ENCODE peak calls at places on chromosomes 11 and 22, in ten cellular contexts. S is iPS-NIHi11, G is NCI-H1092, Y is astrocyte of the cerebellum, Q is neural crest cell, D is fibroblast of mammary gland, C is KG1, H is brain pericyte, L is type B pancreatic cell, E is NCI-H748 treated with DMSO at 0.1 percent for 48 hours. J is an unnamed sample.

GRCh38 chr22:44957267-44957905 is 52.4 kb downstream of the PHF21B start:
- DNase-seq in S (peak; percentile 62), G (no peak), Y (no peak), Q (no peak), D (no peak), C (no peak), H (no peak), L (no peak), E (no peak), J (no peak)

GRCh38 chr11:48248902-48249301 is 4.0 kb downstream of the OR4X2 start:
- DNase-seq in S (no peak), G (no peak), Y (no peak), Q (no peak), D (no peak), C (no peak), H (no peak), L (no peak), E (no peak), J (no peak)

GRCh38 chr11:67647471-67647870 is 3.1 kb downstream of the ACY3 start:
- DNase-seq in S (peak; percentile 2), G (no peak), Y (no peak), Q (no peak), D (no peak), C (no peak), H (no peak), L (no peak), E (no peak), J (no peak)

GRCh38 chr11:129694966-129695365 is 120.7 kb upstream of the TMEM45B start:
- DNase-seq in S (no peak), G (no peak), Y (no peak), Q (no peak), D (peak; percentile 9), C (no peak), H (no peak), L (no peak), E (no peak), J (no peak)

GRCh38 chr22:42338502-42338901 is 68.0 kb upstream of the TCF20 start:
- DNase-seq in S (no peak), G (no peak), Y (no peak), Q (no peak), D (no peak), C (no peak), H (no peak), L (no peak), E (no peak), J (no peak)

GRCh38 chr11:130527648-130528300 is 79.3 kb downstream of the ADAMTS15 start:
- DNase-seq in S (no peak), G (no peak), Y (no peak), Q (no peak), D (peak; percentile 31), C (no peak), H (no peak), L (no peak), E (no peak), J (no peak)

GRCh38 chr22:46078241-46079092 is 71.9 kb upstream of the PPARA start:
- DNase-seq in S (no peak), G (no peak), Y (no peak), Q (no peak), D (peak; percentile 77), C (no peak), H (no peak), L (no peak), E (no peak), J (no peak)

GRCh38 chr11:19232910-19233503 is 7.7 kb downstream of the E2F8 start:
- DNase-seq in S (no peak), G (no peak), Y (peak; percentile 69), Q (no peak), D (peak; percentile 91), C (no peak), H (no peak), L (no peak), E (no peak), J (no peak)

GRCh38 chr22:48827904-48828555 is 999.6 kb downstream of the BRD1 start:
- DNase-seq in S (no peak), G (no peak), Y (no peak), Q (no peak), D (no peak), C (no peak), H (no peak), L (no peak), E (peak; percentile 58), J (no peak)

GRCh38 chr11:102368472-102368871 is 21.5 kb downstream of the BIRC2 start:
- DNase-seq in S (no peak), G (no peak), Y (no peak), Q (no peak), D (no peak), C (no peak), H (no peak), L (no peak), E (no peak), J (no peak)

GRCh38 chr11:111382451-111382850 is 3.4 kb upstream of the POU2AF1 start:
- DNase-seq in S (no peak), G (no peak), Y (no peak), Q (no peak), D (no peak), C (no peak), H (no peak), L (no peak), E (no peak), J (no peak)

GRCh38 chr11:46338988-46339666 is 8.1 kb upstream of the DGKZ start:
- DNase-seq in S (peak; percentile 81), G (peak; percentile 55), Y (no peak), Q (no peak), D (no peak), C (no peak), H (no peak), L (no peak), E (peak; percentile 70), J (peak; percentile 56)

GRCh38 chr11:121881806-121882205 is 234.2 kb downstream of the BLID start:
- DNase-seq in S (no peak), G (no peak), Y (no peak), Q (no peak), D (peak; percentile 89), C (no peak), H (no peak), L (no peak), E (no peak), J (no peak)

GRCh38 chr22:44312766-44313165 is at the start of gene SHISAL1:
- DNase-seq in S (no peak), G (no peak), Y (no peak), Q (no peak), D (peak; percentile 26), C (no peak), H (no peak), L (no peak), E (no peak), J (no peak)

GRCh38 chr11:95245038-95245437 is 14.0 kb upstream of the SESN3 start:
- DNase-seq in S (no peak), G (no peak), Y (no peak), Q (no peak), D (peak; percentile 72), C (no peak), H (no peak), L (no peak), E (no peak), J (no peak)

GRCh38 chr11:113773092-113773415 is 438 bp downstream of the ZW10 start:
- DNase-seq in S (peak; percentile 37), G (no peak), Y (no peak), Q (no peak), D (peak; percentile 25), C (no peak), H (no peak), L (no peak), E (no peak), J (peak; percentile 9)

GRCh38 chr11:133697603-133698002 is 147.7 kb downstream of the SPATA19 start:
- DNase-seq in S (no peak), G (no peak), Y (no peak), Q (no peak), D (no peak), C (no peak), H (no peak), L (no peak), E (no peak), J (no peak)

GRCh38 chr11:4464216-4465159 is 15.4 kb downstream of the OR52K2 start:
- DNase-seq in S (no peak), G (no peak), Y (no peak), Q (no peak), D (peak; percentile 61), C (no peak), H (no peak), L (no peak), E (peak; percentile 13), J (no peak)

GRCh38 chr22:26890870-26891269 is 233.5 kb downstream of the MIAT start:
- DNase-seq in S (no peak), G (no peak), Y (no peak), Q (no peak), D (no peak), C (no peak), H (no peak), L (no peak), E (no peak), J (no peak)

GRCh38 chr11:107853070-107853469 is 5.5 kb downstream of the SLC35F2 start:
- DNase-seq in S (no peak), G (no peak), Y (no peak), Q (no peak), D (no peak), C (no peak), H (no peak), L (no peak), E (no peak), J (no peak)